ENCODE peak calls at places on chromosomes 7 and 10, in eight cellular contexts. K, S, J, G, Y, P, W and A are unnamed samples.

GRCh38 chr7:149741629-149742028 is 31.8 kb downstream of the ZNF467 start:
- DNase-seq in G (no peak), W (no peak), K (no peak), S (peak; percentile 57), J (peak; percentile 46), Y (no peak), P (peak; percentile 35), A (no peak)

GRCh38 chr7:116180302-116180701 is 30.0 kb upstream of the TES start:
- DNase-seq in W (no peak), S (peak; percentile 10), Y (no peak), G (peak; percentile 71), P (peak; percentile 68), J (peak; percentile 36), K (no peak), A (peak; percentile 72)

GRCh38 chr7:19916011-19916410 is 142.6 kb upstream of the TMEM196 start:
- DNase-seq in Y (no peak), W (no peak), P (peak; percentile 64), S (no peak), J (no peak), K (no peak), G (peak; percentile 83), A (peak; percentile 71)

GRCh38 chr10:66627156-66627555 is 298.7 kb upstream of the LRRTM3 start:
- DNase-seq in G (peak; percentile 49), Y (no peak), W (no peak), K (no peak), P (peak; percentile 22), J (peak; percentile 5), S (peak; percentile 29), A (peak; percentile 83)

GRCh38 chr7:22402250-22402649 is 45.3 kb upstream of the RAPGEF5 start:
- DNase-seq in K (no peak), S (no peak), G (no peak), Y (no peak), J (no peak), P (no peak), W (no peak), A (no peak)

GRCh38 chr10:88952647-88953111 is at the start of gene ACTA2:
- DNase-seq in W (no peak), S (no peak), G (peak; percentile 26), J (no peak), Y (no peak), P (peak; percentile 91), K (no peak), A (no peak)

GRCh38 chr10:60003709-60004191 is 97.4 kb upstream of the CCDC6 start:
- DNase-seq in S (no peak), Y (no peak), G (no peak), W (no peak), K (no peak), J (no peak), P (no peak), A (no peak)

GRCh38 chr7:50953820-50954219 is 171.1 kb upstream of the GRB10 start:
- DNase-seq in K (no peak), W (no peak), G (peak; percentile 83), P (peak; percentile 61), S (no peak), J (no peak), Y (no peak), A (no peak)

GRCh38 chr7:5652829-5653228 is 128.6 kb downstream of the RNF216 start:
- DNase-seq in P (no peak), G (no peak), K (no peak), W (no peak), S (no peak), Y (no peak), J (no peak), A (no peak)

GRCh38 chr10:83723080-83723479 is 416.2 kb upstream of the GHITM start:
- DNase-seq in Y (no peak), S (peak; percentile 25), W (no peak), P (no peak), G (no peak), K (no peak), J (no peak), A (no peak)

GRCh38 chr10:3239066-3239919 is 66.7 kb upstream of the PITRM1 start:
- DNase-seq in Y (peak; percentile 65), W (no peak), P (peak; percentile 90), S (peak; percentile 21), K (peak; percentile 70), G (peak; percentile 33), J (peak; percentile 57), A (peak; percentile 73)

GRCh38 chr7:74404741-74405140 is 49.0 kb upstream of the GTF2IRD1 start:
- DNase-seq in Y (no peak), S (no peak), K (no peak), G (no peak), J (no peak), W (no peak), P (no peak), A (no peak)

GRCh38 chr7:140176271-140176701 is 497 bp downstream of the KDM7A start:
- DNase-seq in J (no peak), S (no peak), P (peak; percentile 66), W (no peak), Y (peak; percentile 4), K (no peak), G (no peak), A (no peak)